ENCODE peak calls at places on chromosomes 12 and 14, in ten cellular contexts. A, O, V, S, X, K, Q, U, I and Z are unnamed samples.

GRCh38 chr12:99390707-99391106 is 256.8 kb upstream of the GARIN6 start:
- DNase-seq in A (no peak), O (peak; percentile 6), V (no peak), S (no peak), X (no peak), K (no peak), Q (peak; percentile 12), U (no peak), I (no peak), Z (no peak)

GRCh38 chr12:132133952-132134652 is 10.0 kb downstream of the DDX51 start:
- DNase-seq in A (no peak), O (no peak), V (no peak), S (no peak), X (no peak), K (peak; percentile 17), Q (no peak), U (peak; percentile 53), I (no peak), Z (no peak)

GRCh38 chr14:98466807-98467206 is 805.2 kb downstream of the BCL11B start:
- DNase-seq in A (no peak), O (no peak), V (no peak), S (no peak), X (no peak), K (no peak), Q (no peak), U (no peak), I (no peak), Z (no peak)

GRCh38 chr12:59086124-59086523 is 165.8 kb upstream of the LRIG3 start:
- DNase-seq in A (no peak), O (no peak), V (no peak), S (no peak), X (no peak), K (no peak), Q (no peak), U (no peak), I (no peak), Z (no peak)

GRCh38 chr14:59187802-59188460 is 536 bp upstream of the DAAM1 start:
- DNase-seq in A (peak; percentile 41), O (peak; percentile 6), V (no peak), S (peak; percentile 44), X (no peak), K (peak; percentile 34), Q (peak; percentile 22), U (peak; percentile 93), I (peak; percentile 60), Z (peak; percentile 24)

GRCh38 chr12:107539196-107539939 is 146.2 kb upstream of the PWP1 start:
- DNase-seq in A (no peak), O (no peak), V (no peak), S (peak; percentile 9), X (no peak), K (no peak), Q (no peak), U (no peak), I (no peak), Z (no peak)

GRCh38 chr12:18723752-18724151 is 14.1 kb downstream of the PLCZ1 start:
- DNase-seq in A (no peak), O (peak; percentile 16), V (no peak), S (no peak), X (peak; percentile 93), K (no peak), Q (no peak), U (no peak), I (no peak), Z (no peak)

GRCh38 chr12:40382217-40382616 is 157.4 kb downstream of the LRRK2 start:
- DNase-seq in A (no peak), O (no peak), V (no peak), S (no peak), X (no peak), K (no peak), Q (no peak), U (no peak), I (no peak), Z (no peak)

GRCh38 chr12:125142601-125143000 is 77.4 kb downstream of the AACS start:
- DNase-seq in A (no peak), O (no peak), V (no peak), S (no peak), X (no peak), K (no peak), Q (no peak), U (no peak), I (peak; percentile 18), Z (no peak)

GRCh38 chr14:98623806-98624430 is 648.1 kb downstream of the BCL11B start:
- DNase-seq in A (no peak), O (no peak), V (no peak), S (no peak), X (no peak), K (no peak), Q (no peak), U (no peak), I (no peak), Z (peak; percentile 2)

GRCh38 chr12:57263096-57263495 is 12.1 kb upstream of the STAC3 start:
- DNase-seq in A (no peak), O (no peak), V (no peak), S (no peak), X (no peak), K (no peak), Q (no peak), U (no peak), I (no peak), Z (no peak)

GRCh38 chr12:57258977-57259970 is 8.3 kb upstream of the STAC3 start:
- DNase-seq in A (no peak), O (no peak), V (no peak), S (no peak), X (peak; percentile 58), K (peak; percentile 77), Q (peak; percentile 54), U (peak; percentile 73), I (peak; percentile 82), Z (no peak)

GRCh38 chr12:57261385-57261784 is 10.4 kb upstream of the STAC3 start:
- DNase-seq in A (no peak), O (no peak), V (no peak), S (no peak), X (no peak), K (no peak), Q (no peak), U (no peak), I (no peak), Z (no peak)

GRCh38 chr12:57262126-57262822 is 11.3 kb upstream of the STAC3 start:
- DNase-seq in A (no peak), O (no peak), V (no peak), S (no peak), X (no peak), K (no peak), Q (no peak), U (no peak), I (no peak), Z (no peak)

GRCh38 chr12:57260366-57260765 is 9.4 kb upstream of the STAC3 start:
- DNase-seq in A (no peak), O (no peak), V (no peak), S (no peak), X (no peak), K (no peak), Q (no peak), U (no peak), I (no peak), Z (no peak)
- TF ChIP-seq POLR2A in A (no peak), O (no peak), V (no peak), S (no peak), X (no peak), K (no peak), Q (no peak), U (no peak), I (no peak), Z (no peak)

GRCh38 chr12:122421263-122421814 is 1.1 kb downstream of the CLIP1 start:
- DNase-seq in A (peak; percentile 67), O (peak; percentile 49), V (no peak), S (peak; percentile 81), X (peak; percentile 47), K (peak; percentile 60), Q (peak; percentile 66), U (peak; percentile 37), I (no peak), Z (no peak)
- TF ChIP-seq POLR2A in A (no peak), O (no peak), V (no peak), S (peak; percentile 65), X (peak; percentile 43), K (peak; percentile 57), Q (no peak), U (no peak), I (no peak), Z (peak; percentile 8)

DNA sequence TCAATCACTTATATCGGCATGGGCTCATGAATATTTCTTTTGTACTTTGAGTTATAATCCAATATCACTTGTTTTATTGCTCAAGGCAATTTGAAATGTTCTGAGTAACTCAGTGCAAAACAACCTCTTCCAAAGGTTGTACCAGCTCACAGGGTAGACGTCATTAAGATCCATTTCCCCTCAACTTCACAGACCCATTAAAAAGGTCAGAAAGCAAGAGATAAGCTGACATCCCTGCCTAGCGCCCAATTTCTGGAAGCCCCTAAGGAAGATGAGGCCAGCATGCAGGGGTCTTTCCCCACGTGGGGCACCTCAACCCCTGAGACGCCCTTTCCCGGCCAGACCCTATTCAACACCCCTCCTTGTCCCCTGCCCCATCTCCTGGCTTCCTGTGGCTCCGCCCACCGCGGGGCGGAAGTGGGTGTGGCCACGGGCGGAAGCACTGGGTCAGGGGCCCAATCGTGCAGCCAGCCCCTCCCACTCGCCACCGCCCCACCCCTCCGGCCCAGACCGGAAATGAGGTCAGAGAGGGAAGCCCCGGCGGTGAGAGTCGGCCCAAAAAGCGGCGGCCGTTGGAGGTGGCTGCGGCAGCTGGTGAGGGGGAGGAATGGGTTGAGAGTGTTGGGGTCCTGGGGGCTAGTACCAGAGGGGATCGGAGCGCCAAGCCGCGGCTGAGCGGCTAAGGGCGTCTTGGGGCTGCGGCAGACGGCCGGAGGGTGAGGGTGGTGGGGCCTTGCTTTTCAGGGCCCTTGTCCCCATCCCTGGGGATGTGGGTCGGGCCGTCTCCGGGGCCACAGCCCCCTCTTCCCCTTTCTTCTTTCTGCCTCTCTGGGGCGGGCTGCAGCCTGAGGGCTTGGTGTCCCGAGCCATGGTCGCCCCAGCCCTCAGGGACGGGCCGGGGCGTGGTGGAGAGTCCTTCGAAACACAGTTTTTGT is at the start of gene GPATCH2L:
- DNase-seq in A (peak; percentile 95), O (peak; percentile 91), V (peak; percentile 93), S (peak; percentile 94), X (peak; percentile 86), K (peak; percentile 94), Q (peak; percentile 94), U (peak; percentile 93), I (peak; percentile 95), Z (peak; percentile 97)
- TF ChIP-seq POLR2A in A (peak; percentile 62), O (peak; percentile 66), V (peak; percentile 91), S (peak; percentile 71), X (peak; percentile 96), K (peak; percentile 71), Q (peak; percentile 48), U (peak; percentile 82), I (no peak), Z (peak; percentile 77)

GRCh38 chr12:6205144-6205539 is 4.9 kb downstream of the CD9 start:
- DNase-seq in A (peak; percentile 67), O (no peak), V (no peak), S (peak; percentile 75), X (no peak), K (peak; percentile 59), Q (peak; percentile 29), U (no peak), I (peak; percentile 71), Z (no peak)
- TF ChIP-seq POLR2A in A (no peak), O (no peak), V (no peak), S (peak; percentile 28), X (no peak), K (no peak), Q (no peak), U (no peak), I (no peak), Z (no peak)